ENCODE peak calls at places on chromosomes 6 and 20, in ten cellular contexts. D is fibroblast of lung; O is psoas muscle; H is tibial nerve; P is BJ; M is CD8-positive, alpha-beta T cell; Z is spleen; I is pancreas; K is heart right ventricle; J is astrocyte. R is an unnamed sample.

GRCh38 chr6:166627875-166628849 is 1.1 kb upstream of the RPS6KA2 start:
- DNase-seq in I (peak; percentile 63), Z (peak; percentile 95), J (peak; percentile 48), K (peak; percentile 87), O (peak; percentile 74), M (peak; percentile 58), D (peak; percentile 47), H (no peak), P (no peak), R (no peak)

GRCh38 chr6:161813156-161813555 is 539.3 kb upstream of the AGPAT4 start:
- DNase-seq in Z (no peak), H (no peak), M (no peak), J (no peak), P (no peak), O (no peak), D (no peak), K (no peak), I (no peak), R (no peak)

GRCh38 chr6:169618526-169619490 is 83.0 kb downstream of the WDR27 start:
- DNase-seq in Z (no peak), K (no peak), D (peak; percentile 86), I (no peak), P (peak; percentile 93), M (no peak), J (peak; percentile 97), H (no peak), O (no peak), R (no peak)

GRCh38 chr6:90497411-90497810 is 89.5 kb downstream of the MAP3K7 start:
- DNase-seq in K (no peak), P (no peak), O (no peak), H (no peak), J (no peak), D (no peak), Z (no peak), I (no peak), M (no peak), R (no peak)

GRCh38 chr6:56958481-56958880 is 3.6 kb downstream of the BEND6 start:
- DNase-seq in M (no peak), P (no peak), K (no peak), O (no peak), D (no peak), I (no peak), Z (no peak), J (peak; percentile 54), H (no peak), R (no peak)

GRCh38 chr6:56772737-56773184 is 130.1 kb upstream of the DST start:
- DNase-seq in I (no peak), O (peak; percentile 35), P (no peak), M (no peak), D (peak; percentile 66), J (peak; percentile 86), K (peak; percentile 37), H (peak; percentile 22), Z (no peak), R (peak; percentile 31)

GRCh38 chr6:101413773-101414172 is 20.3 kb downstream of the GRIK2 start:
- DNase-seq in P (no peak), K (no peak), H (no peak), O (no peak), J (no peak), Z (no peak), I (no peak), D (no peak), M (no peak), R (no peak)

GRCh38 chr6:44053760-44054556 is 73.3 kb downstream of the MRPL14 start:
- DNase-seq in P (peak; percentile 74), J (peak; percentile 78), K (no peak), M (no peak), O (no peak), Z (peak; percentile 43), D (peak; percentile 58), I (no peak), H (no peak), R (no peak)

GRCh38 chr20:44448753-44449546 is 26.7 kb upstream of the TTPAL start:
- DNase-seq in P (no peak), I (no peak), J (no peak), O (no peak), K (no peak), Z (no peak), H (no peak), M (no peak), D (no peak), R (no peak)

GRCh38 chr6:145863988-145864616 is 49.5 kb upstream of the FBXO30 start:
- DNase-seq in O (no peak), P (no peak), Z (no peak), M (no peak), H (no peak), J (no peak), I (no peak), D (no peak), K (no peak), R (no peak)

GRCh38 chr6:11313207-11313606 is 80.7 kb upstream of the NEDD9 start:
- DNase-seq in Z (no peak), O (no peak), I (no peak), J (no peak), M (no peak), D (no peak), K (no peak), P (no peak), H (no peak), R (no peak)

GRCh38 chr6:156402628-156403027 is 374.6 kb upstream of the ARID1B start:
- DNase-seq in K (no peak), D (no peak), O (no peak), Z (no peak), I (no peak), M (no peak), H (no peak), J (no peak), P (no peak), R (no peak)
- TF ChIP-seq CTCF in K (no peak), D (no peak), O (no peak), Z (no peak), I (no peak), M (no peak), H (no peak), J (no peak), P (no peak), R (no peak)

DNA sequence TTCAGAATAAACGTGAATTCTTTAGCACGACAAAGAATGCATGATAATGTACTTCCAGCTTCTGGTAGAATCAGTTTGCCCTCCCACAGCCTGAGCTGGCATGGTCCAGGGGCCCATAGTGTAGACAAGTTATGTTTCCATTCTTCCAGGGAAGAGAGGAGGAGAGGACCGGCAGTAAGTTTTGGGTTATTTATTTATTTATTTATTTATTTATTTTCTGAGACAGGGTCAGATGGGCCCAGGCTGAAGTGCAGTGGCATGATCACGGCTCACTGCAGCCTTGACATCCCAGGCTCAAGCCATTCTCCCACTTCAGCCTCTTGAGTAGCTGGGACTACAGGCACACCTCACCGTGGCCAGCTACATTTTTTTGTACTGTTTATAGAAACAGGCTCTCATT is 4.7 kb downstream of the GABRR1 start:
- DNase-seq in P (no peak), Z (no peak), J (no peak), K (no peak), D (no peak), M (no peak), O (no peak), H (no peak), I (no peak), R (no peak)
- H3K4me3 ChIP-seq in P (no peak overlapping the region), Z (no peak overlapping the region), J (no peak overlapping the region), K (no peak overlapping the region), D (no peak overlapping the region), M (no peak overlapping the region), O (no peak overlapping the region), H (no peak overlapping the region), I (no peak overlapping the region), R (no peak overlapping the region)

GRCh38 chr20:38770970-38771369 is 22.7 kb downstream of the ACTR5 start:
- DNase-seq in J (no peak), M (no peak), I (no peak), H (no peak), K (no peak), O (no peak), P (no peak), Z (no peak), D (no peak), R (no peak)

GRCh38 chr20:38769376-38770295 is 21.4 kb downstream of the ACTR5 start:
- DNase-seq in Z (no peak), M (no peak), J (no peak), I (no peak), D (no peak), H (no peak), K (no peak), O (no peak), P (no peak), R (no peak)

GRCh38 chr20:38770546-38770945 is 22.3 kb downstream of the ACTR5 start:
- DNase-seq in K (no peak), Z (no peak), O (no peak), M (no peak), H (no peak), J (no peak), P (no peak), D (no peak), I (no peak), R (no peak)

GRCh38 chr20:38774167-38774566 is 25.9 kb downstream of the ACTR5 start:
- DNase-seq in O (no peak), D (no peak), Z (no peak), K (no peak), M (no peak), I (no peak), H (no peak), P (no peak), J (no peak), R (no peak)

DNA sequence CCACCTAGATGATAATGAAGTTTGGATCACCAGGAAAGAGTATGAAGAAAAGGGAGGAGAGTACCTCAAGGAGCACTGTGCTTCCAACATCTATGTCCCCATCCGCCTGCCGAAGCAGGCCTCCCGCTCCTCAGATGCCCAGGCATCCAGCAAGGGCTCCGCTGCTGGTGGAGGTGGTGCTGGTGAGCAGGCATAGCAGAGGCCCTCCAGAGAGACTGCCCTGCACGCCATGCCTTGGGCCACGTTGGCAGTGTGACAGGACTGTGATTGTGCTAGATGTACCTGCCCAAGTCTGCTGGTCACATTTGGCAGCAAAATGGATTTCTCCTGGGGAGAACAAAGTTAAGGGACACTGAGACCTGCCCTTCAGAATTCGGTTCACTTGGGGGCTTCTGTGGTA is 23.4 kb downstream of the ACTR5 start:
- DNase-seq in K (no peak), P (no peak), O (no peak), I (no peak), Z (no peak), H (no peak), J (no peak), M (no peak), D (no peak), R (no peak)
- H3K36me3 ChIP-seq in K (peaks cover 92% of the 10 kb centered on the region), P (peaks cover 9% of the 10 kb centered on the region), O (peaks cover 17% of the 10 kb centered on the region), I (no peaks in the 10 kb centered on the region), Z (peaks cover 69% of the 10 kb centered on the region), H (peaks cover 17% of the 10 kb centered on the region), J (no peaks in the 10 kb centered on the region), M (peaks cover 36% of the 10 kb centered on the region), D (peaks cover 2% of the 10 kb centered on the region), R (peaks cover 32% of the 10 kb centered on the region)

DNA sequence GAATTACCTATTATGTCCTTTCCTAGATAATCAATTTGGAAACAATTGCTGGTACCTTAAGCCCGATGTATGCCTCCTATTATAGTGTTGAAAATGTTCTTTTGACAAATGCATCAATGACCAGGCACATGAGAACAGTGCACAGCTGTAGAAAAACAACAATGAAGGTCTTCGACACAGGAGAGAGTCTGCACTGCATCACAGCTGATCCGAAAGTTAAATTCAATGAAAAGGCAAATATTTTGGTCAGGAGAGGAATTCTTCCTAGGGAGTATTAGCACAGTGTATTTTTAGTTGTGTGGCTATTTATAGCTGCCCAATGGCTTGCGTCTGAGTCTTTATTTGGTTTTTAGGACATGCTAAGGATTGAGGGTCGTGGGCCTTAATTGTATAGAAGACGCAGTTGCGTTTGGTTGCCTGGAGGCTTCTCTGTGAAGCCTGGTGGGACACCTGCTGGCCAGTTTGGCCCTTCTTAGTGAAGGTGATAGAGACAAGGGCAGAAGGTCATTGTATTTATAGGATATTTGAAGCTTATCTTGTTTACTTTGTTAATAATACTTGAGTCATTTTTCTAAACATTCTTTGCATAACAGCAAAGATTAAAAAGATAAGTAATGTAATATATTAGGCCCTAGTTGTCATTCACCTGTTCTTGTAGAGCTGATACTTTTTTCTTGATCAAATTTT is 72.3 kb downstream of the CDYL start:
- DNase-seq in J (no peak), D (peak; percentile 12), P (no peak), H (no peak), I (no peak), K (peak; percentile 29), O (no peak), M (no peak), Z (no peak), R (no peak)
- TF ChIP-seq CTCF in J (peak; percentile 27), D (peak; percentile 15), P (no peak), H (no peak), I (no peak), K (peak; percentile 47), O (peak; percentile 46), M (no peak), Z (no peak), R (no peak)

R was measured in thoracic aorta.